ENCODE peak calls at places on chromosomes 5 and 9, in five cellular contexts. M, J, H, F and C are unnamed samples.
A peak's percentile ranks its signal among the peaks of the same experiment; 100 is the strongest.

GRCh38 chr5:172223901-172224873 is 30.2 kb downstream of the EFCAB9 start:
- DNase-seq in H (no peak), J (no peak), F (no peak), M (no peak), C (no peak)

GRCh38 chr9:121771418-121771817 is 120.0 kb downstream of the DAB2IP start:
- DNase-seq in F (no peak), M (no peak), H (peak; percentile 57), J (no peak), C (no peak)

GRCh38 chr9:86614871-86615849 is 260.9 kb upstream of the TUT7 start:
- DNase-seq in F (peak; percentile 58), M (no peak), H (no peak), J (peak; percentile 68), C (no peak)

GRCh38 chr5:61450170-61450815 is 118.2 kb downstream of the ZSWIM6 start:
- DNase-seq in F (peak; percentile 92), H (no peak), M (peak; percentile 73), J (peak; percentile 76), C (peak; percentile 88)

GRCh38 chr9:126523621-126524111 is 90.1 kb upstream of the LMX1B start:
- DNase-seq in H (no peak), J (no peak), M (no peak), F (peak; percentile 1), C (no peak)

GRCh38 chr9:18520395-18520794 is 46.4 kb downstream of the ADAMTSL1 start:
- DNase-seq in M (no peak), H (no peak), J (no peak), F (peak; percentile 64), C (no peak)

GRCh38 chr9:130720762-130721161 is 27.2 kb downstream of the EXOSC2 start:
- DNase-seq in H (no peak), J (no peak), F (no peak), M (no peak), C (no peak)

GRCh38 chr9:130770679-130771442 is 64.2 kb upstream of the ABL1 start:
- DNase-seq in J (peak; percentile 87), M (peak; percentile 43), H (no peak), F (peak; percentile 84), C (peak; percentile 81)

GRCh38 chr5:136810198-136810823 is 445.0 kb upstream of the TRPC7 start:
- DNase-seq in H (no peak), F (peak; percentile 96), J (no peak), M (no peak), C (peak; percentile 67)

GRCh38 chr5:54515634-54516033 is 1.9 kb upstream of the SNX18 start:
- DNase-seq in M (no peak), J (no peak), F (no peak), H (no peak), C (no peak)

GRCh38 chr9:115353681-115354080 is 235.7 kb upstream of the TNC start:
- DNase-seq in J (no peak), H (no peak), F (no peak), M (no peak), C (no peak)

GRCh38 chr9:78713746-78714405 is 417.0 kb downstream of the PSAT1 start:
- DNase-seq in H (no peak), M (no peak), F (peak; percentile 18), J (no peak), C (peak; percentile 82)

GRCh38 chr5:140785905-140786686 is at the start of gene PCDHA1:
- DNase-seq in J (no peak), H (no peak), M (no peak), F (peak; percentile 2), C (no peak)

GRCh38 chr5:73989956-73990355 is 364.0 kb downstream of the ARHGEF28 start:
- DNase-seq in H (no peak), M (no peak), J (no peak), F (no peak), C (no peak)

GRCh38 chr5:172299916-172300439 is 16.4 kb upstream of the UBTD2 start:
- DNase-seq in M (no peak), F (peak; percentile 45), H (no peak), J (peak; percentile 75), C (peak; percentile 50)

GRCh38 chr9:101527066-101527465 is 6.6 kb upstream of the RNF20 start:
- DNase-seq in F (no peak), J (peak; percentile 66), M (no peak), H (no peak), C (no peak)

GRCh38 chr9:108057421-108058136 is 568.0 kb upstream of the KLF4 start:
- DNase-seq in J (peak; percentile 98), F (peak; percentile 98), M (no peak), H (no peak), C (peak; percentile 94)

GRCh38 chr5:92371171-92371888 is 988.2 kb upstream of the ARRDC3 start:
- DNase-seq in M (no peak), F (no peak), J (no peak), H (no peak), C (no peak)

GRCh38 chr5:67043789-67044511 is 152.6 kb downstream of the CD180 start:
- DNase-seq in J (no peak), M (no peak), H (no peak), F (no peak), C (no peak)

GRCh38 chr9:131642496-131643083 is 97.3 kb downstream of the PRRT1B start:
- DNase-seq in H (no peak), F (no peak), J (no peak), M (no peak), C (no peak)

GRCh38 chr9:33619666-33620404 is 95.8 kb downstream of the ANKRD18B start:
- DNase-seq in M (peak; percentile 28), F (peak; percentile 85), J (peak; percentile 93), H (no peak), C (peak; percentile 79)

GRCh38 chr5:134877159-134877558 is 3.0 kb downstream of the TXNDC15 start:
- DNase-seq in F (no peak), H (no peak), J (no peak), M (no peak), C (no peak)

GRCh38 chr9:137797206-137798120 is 80.1 kb upstream of the CACNA1B start:
- DNase-seq in H (no peak), J (no peak), M (no peak), F (no peak), C (no peak)

GRCh38 chr5:151772029-151772867 is 494 bp downstream of the G3BP1 start:
- DNase-seq in H (peak; percentile 71), M (no peak), F (peak; percentile 25), J (peak; percentile 47), C (peak; percentile 24)

GRCh38 chr5:151773979-151774378 is 2.2 kb downstream of the G3BP1 start:
- DNase-seq in F (peak; percentile 15), M (no peak), J (peak; percentile 21), H (no peak), C (no peak)

GRCh38 chr5:151771259-151772028 is at the start of gene G3BP1:
- DNase-seq in M (peak; percentile 100), F (peak; percentile 100), J (peak; percentile 100), H (peak; percentile 100), C (peak; percentile 100)

GRCh38 chr5:151772868-151773561 is 1.3 kb downstream of the G3BP1 start:
- DNase-seq in J (peak; percentile 34), H (no peak), M (no peak), F (peak; percentile 44), C (peak; percentile 19)

GRCh38 chr5:151775025-151775606 is 3.4 kb downstream of the G3BP1 start:
- DNase-seq in M (no peak), J (no peak), H (no peak), F (no peak), C (no peak)
- H3K4me3 ChIP-seq in M (no peak overlapping the region), J (no peak overlapping the region), H (no peak overlapping the region), F (no peak overlapping the region), C (no peak overlapping the region)

GRCh38 chr5:15441433-15442182 is 58.4 kb upstream of the FBXL7 start:
- DNase-seq in J (no peak), H (no peak), M (no peak), F (no peak), C (no peak)
- TF ChIP-seq CTCF in J (no peak), H (no peak), M (no peak), F (no peak), C (no peak)

DNA sequence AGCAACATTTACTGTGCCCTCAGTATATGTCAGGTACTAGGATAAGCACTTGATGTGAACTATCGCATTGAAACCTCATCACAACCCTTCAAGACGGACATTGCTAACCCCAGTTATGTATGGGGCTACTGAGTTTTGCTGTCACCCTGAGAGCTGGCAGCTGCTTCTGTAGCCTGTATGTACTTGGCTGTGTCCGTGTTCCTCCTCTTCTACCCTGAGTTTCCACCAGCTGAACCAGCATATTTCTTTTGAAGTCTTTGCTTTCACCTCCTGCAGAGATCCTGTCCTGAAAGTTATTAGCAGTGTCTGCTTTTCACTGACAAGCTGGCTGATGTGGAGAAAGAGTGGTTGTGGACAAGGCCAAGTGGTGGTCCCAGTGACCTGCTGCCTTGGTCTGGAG is 63.3 kb downstream of the ADGRV1 start:
- DNase-seq in H (no peak), F (no peak), M (no peak), J (no peak), C (no peak)
- H3K4me3 ChIP-seq in H (no peak overlapping the region), F (no peak overlapping the region), M (no peak overlapping the region), J (no peak overlapping the region), C (no peak overlapping the region)

DNA sequence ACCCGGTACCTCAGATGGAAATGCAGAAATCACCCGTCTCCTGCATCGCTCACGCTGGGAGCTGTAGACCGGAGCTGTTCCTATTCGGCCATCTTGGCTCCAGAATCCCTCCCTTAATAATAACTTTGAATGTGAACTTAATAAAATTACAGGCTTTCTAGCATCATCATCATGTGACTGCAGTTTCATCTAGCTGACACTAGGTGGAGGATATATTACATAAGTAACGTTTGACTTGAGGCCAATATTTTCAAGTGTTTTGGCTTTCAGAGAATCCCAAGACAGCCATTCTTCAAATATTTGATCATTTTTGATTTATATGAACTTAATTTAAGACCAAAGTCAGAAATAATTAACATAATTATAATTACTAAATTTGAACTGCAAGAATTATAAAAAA is 474.9 kb upstream of the CDH10 start:
- DNase-seq in F (peak; percentile 0), J (peak; percentile 1), M (no peak), H (no peak), C (peak; percentile 15)
- TF ChIP-seq CTCF in F (peak; percentile 17), J (no peak), M (no peak), H (peak; percentile 41), C (peak; percentile 21)